ENCODE peak calls at places on chromosomes 16 and 17, in seven cellular contexts. B, H, O, J, D, N and F are unnamed samples.

GRCh38 chr16:22358000-22358399 is 16.4 kb downstream of the CDR2 start:
- DNase-seq in B (no peak), H (no peak), O (no peak), J (no peak), D (no peak), N (no peak), F (no peak)

GRCh38 chr17:41666708-41667279 is 21.9 kb upstream of the EIF1 start:
- DNase-seq in B (peak), H (peak), O (peak), J (peak), D (peak), N (peak), F (peak)

GRCh38 chr16:77132051-77132618 is 58.9 kb upstream of the MON1B start:
- DNase-seq in B (no peak), H (no peak), O (no peak), J (no peak), D (no peak), N (no peak), F (no peak)

GRCh38 chr17:67372751-67373150 is 4.3 kb upstream of the PITPNC1 start:
- DNase-seq in B (no peak), H (no peak), O (no peak), J (no peak), D (no peak), N (no peak), F (no peak)

GRCh38 chr16:5582529-5582928 is 484.9 kb upstream of the EEF2KMT start:
- DNase-seq in B (no peak), H (no peak), O (no peak), J (no peak), D (no peak), N (no peak), F (no peak)

GRCh38 chr17:17741346-17742023 is 60.2 kb downstream of the RAI1 start:
- DNase-seq in B (peak), H (no peak), O (no peak), J (peak), D (no peak), N (no peak), F (no peak)

GRCh38 chr17:82327289-82327688 is 6.3 kb downstream of the SECTM1 start:
- DNase-seq in B (no peak), H (no peak), O (no peak), J (no peak), D (no peak), N (no peak), F (no peak)

GRCh38 chr17:58336456-58337094 is 8.0 kb upstream of the TSPOAP1 start:
- DNase-seq in B (peak), H (peak), O (no peak), J (no peak), D (no peak), N (peak), F (no peak)

GRCh38 chr17:58136669-58137279 is 11.4 kb upstream of the OR4D1 start:
- DNase-seq in B (no peak), H (peak), O (no peak), J (no peak), D (no peak), N (no peak), F (no peak)

GRCh38 chr17:45334701-45335677 is 18.2 kb upstream of the MAP3K14 start:
- DNase-seq in B (no peak), H (no peak), O (no peak), J (no peak), D (no peak), N (peak), F (no peak)

DNA sequence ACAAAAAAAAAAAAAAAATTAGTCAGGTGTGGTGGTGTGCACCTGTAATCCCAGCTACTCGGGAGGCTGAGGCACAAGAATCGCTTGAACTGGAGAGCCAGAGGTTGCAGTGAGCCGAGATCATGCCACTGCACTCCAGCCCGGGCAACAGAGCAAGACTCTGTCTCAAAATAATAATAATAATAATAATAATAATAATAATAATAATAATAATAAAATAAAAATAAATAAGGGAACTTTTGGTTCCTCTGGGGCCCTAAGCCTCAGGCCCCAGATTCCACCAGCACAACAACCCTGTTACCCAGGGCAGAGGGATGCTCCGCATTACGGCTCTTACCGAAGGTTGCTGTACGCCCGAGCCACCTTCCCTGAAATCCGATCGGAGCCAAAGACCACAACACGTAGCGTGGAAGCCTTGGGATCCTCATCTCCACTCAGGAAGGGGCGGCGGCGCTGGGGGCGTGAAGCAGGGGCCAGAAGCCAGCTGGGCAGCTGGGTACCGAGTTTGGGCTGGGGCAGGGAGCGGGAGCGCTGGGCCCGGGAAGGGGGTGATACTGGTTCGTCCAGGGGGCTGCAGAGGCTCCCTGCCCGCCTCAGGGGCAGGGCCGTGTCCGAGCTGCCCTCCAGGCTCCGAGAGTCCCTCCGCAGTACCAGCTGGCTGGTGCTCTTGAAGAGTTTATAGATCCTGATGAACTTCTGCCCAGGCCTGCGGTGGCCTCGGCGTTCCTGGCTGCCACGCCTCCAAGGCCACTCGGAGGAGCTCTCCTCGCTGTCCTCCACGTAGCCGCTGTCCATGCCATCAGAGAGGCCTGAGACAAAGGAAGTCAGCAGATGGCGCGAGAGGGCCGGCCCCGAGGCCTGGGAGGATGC is 20.6 kb upstream of the PIK3R6 start:
- DNase-seq in B (no peak), H (peak), O (no peak), J (peak), D (no peak), N (no peak), F (no peak)
- TF ChIP-seq CTCF in B (no peak), H (peak), O (peak), J (peak), D (no peak), N (no peak), F (no peak)

GRCh38 chr17:27547301-27547683 is 83.7 kb upstream of the LGALS9 start:
- DNase-seq in B (no peak), H (no peak), O (no peak), J (no peak), D (no peak), N (no peak), F (no peak)

GRCh38 chr17:27548369-27548768 is 82.6 kb upstream of the LGALS9 start:
- DNase-seq in B (no peak), H (no peak), O (no peak), J (no peak), D (no peak), N (no peak), F (no peak)

GRCh38 chr17:27544350-27545131 is 86.4 kb upstream of the LGALS9 start:
- DNase-seq in B (no peak), H (peak), O (no peak), J (no peak), D (peak), N (no peak), F (peak)

GRCh38 chr17:27545562-27546229 is 85.3 kb upstream of the LGALS9 start:
- DNase-seq in B (peak), H (no peak), O (no peak), J (no peak), D (no peak), N (no peak), F (no peak)

GRCh38 chr17:27546624-27547300 is 84.2 kb upstream of the LGALS9 start:
- DNase-seq in B (no peak), H (no peak), O (no peak), J (no peak), D (peak), N (no peak), F (peak)
- TF ChIP-seq CTCF in B (no peak), H (no peak), O (no peak), J (no peak), D (no peak), N (no peak), F (no peak)

DNA sequence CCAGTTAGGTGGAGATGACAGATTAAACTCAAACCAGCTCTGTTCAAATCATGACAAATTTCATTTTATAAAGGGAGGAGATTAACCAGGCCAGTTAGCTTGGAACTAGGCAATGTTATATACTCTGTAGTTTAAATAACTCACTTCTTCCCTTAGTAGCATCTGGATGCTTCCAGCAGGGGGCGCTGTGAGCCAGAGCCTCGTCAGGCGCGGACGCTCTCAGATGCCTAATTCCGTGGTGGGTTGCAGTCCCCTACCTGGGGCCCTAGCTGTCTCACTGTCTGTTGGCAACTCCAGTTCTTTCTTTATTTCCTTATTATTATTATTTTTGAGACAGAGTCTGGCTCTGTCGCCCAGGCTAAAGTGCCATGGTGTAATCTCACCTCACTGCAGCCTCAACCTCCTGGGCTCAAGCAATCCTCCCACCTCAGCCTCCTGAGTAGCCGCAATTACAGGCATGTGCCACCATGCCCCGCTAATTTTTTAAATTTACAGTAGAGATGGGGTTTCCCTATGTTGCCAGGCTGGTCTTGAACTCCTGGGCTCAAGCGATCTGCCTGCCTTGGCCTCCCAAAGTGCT is 17.3 kb upstream of the WFDC1 start:
- DNase-seq in B (peak), H (peak), O (peak), J (peak), D (peak), N (peak), F (peak)
- TF ChIP-seq CTCF in B (peak), H (peak), O (peak), J (peak), D (peak), N (peak), F (peak)

GRCh38 chr16:69598045-69598444 is 32.3 kb downstream of the NFAT5 start:
- DNase-seq in B (no peak), H (no peak), O (no peak), J (no peak), D (no peak), N (no peak), F (no peak)

GRCh38 chr16:69596801-69597200 is 31.0 kb downstream of the NFAT5 start:
- DNase-seq in B (no peak), H (no peak), O (no peak), J (no peak), D (no peak), N (no peak), F (no peak)

GRCh38 chr16:69599731-69600130 is 34.0 kb downstream of the NFAT5 start:
- DNase-seq in B (no peak), H (no peak), O (no peak), J (no peak), D (no peak), N (no peak), F (no peak)

GRCh38 chr16:69593756-69594155 is 28.0 kb downstream of the NFAT5 start:
- DNase-seq in B (no peak), H (no peak), O (no peak), J (no peak), D (no peak), N (no peak), F (no peak)

DNA sequence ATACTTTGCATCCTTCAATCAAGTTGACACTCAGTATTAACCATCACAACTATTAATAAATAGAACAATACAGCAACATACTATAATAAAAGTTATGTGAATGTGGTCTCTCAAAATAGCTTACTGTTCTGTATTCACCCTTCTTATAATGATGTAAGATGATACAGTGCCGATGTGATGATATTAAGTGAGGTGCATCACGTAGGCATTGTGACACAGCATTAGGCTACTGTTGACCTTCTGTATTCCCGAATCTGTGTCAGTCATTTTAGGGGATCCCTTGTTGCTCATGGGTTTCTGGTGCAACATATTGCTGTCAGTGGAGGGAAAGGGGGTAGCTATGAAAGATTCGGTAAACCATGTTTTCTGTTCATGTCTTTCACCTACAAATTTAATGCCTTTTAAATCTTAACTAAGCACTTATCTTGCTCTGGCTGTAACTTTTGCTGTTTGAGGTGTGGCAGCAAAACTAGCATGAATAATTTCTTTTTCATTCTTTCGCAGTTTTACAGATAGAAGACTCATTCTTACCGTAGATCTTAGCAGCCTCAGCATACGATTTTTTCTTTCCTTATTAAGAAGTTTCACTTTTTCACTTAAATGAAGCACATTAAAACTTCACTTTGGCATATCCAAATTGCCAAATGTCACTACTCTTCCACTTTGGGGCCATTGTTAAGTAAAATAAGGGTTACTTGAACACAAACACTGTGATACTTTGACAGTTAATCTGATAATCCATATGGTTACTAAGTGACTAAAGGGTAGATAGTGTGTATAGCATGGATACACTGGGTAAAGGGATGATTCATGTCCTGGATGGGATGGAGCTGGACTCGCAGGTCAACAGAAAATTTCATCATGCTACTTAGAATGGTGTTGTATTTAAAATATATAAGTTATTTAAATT is 29.6 kb downstream of the NFAT5 start:
- DNase-seq in B (peak), H (peak), O (no peak), J (peak), D (no peak), N (no peak), F (no peak)
- TF ChIP-seq CTCF in B (no peak), H (no peak), O (no peak), J (no peak), D (no peak), N (no peak), F (no peak)

GRCh38 chr16:68844211-68844564 is 857 bp downstream of the TANGO6 start:
- DNase-seq in B (no peak), H (no peak), O (no peak), J (no peak), D (no peak), N (no peak), F (no peak)

GRCh38 chr16:68839831-68840230 is 3.5 kb upstream of the TANGO6 start:
- DNase-seq in B (peak), H (no peak), O (no peak), J (no peak), D (no peak), N (no peak), F (no peak)

GRCh38 chr16:68848786-68849185 is 5.5 kb downstream of the TANGO6 start:
- DNase-seq in B (no peak), H (no peak), O (no peak), J (no peak), D (no peak), N (no peak), F (no peak)

GRCh38 chr16:68843482-68844210 is at the start of gene TANGO6:
- DNase-seq in B (peak), H (peak), O (peak), J (peak), D (peak), N (peak), F (peak)
- TF ChIP-seq CTCF in B (peak), H (peak), O (peak), J (peak), D (peak), N (no peak), F (peak)

DNA sequence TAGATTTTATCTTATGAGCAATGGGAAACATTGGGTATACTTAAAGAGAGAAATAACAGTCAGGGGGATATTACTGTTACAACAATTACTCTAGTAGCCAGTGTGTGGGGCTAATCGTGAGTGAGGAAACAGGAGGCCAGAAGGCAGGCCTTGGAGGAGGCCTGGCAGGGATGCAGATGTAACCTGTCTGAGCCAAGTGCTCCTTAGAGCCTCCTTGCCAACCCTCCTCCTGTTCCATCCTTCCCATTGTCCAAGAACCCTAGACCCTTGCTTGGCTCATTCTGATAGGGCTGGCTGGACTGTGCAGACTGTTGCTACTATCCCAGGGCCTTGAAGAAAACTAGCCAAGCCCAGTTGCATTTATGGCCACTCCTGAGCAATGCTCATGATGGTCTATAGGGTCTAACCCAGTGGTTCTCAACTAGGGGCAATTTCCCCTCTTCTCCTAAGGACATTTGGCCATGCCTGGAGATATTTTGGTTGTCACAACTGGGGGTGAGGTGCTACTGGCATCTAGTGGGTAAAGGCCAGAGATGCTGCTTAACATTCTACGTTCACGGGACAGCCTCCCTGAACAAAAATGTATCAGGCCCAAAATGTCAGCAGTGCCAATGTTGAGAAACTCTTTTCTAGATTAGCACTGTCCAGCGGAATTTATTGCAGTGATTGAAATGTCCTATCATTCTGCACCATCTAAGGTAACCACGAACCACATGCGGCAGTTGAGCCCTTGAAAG is 24.4 kb upstream of the WSCD1 start:
- DNase-seq in B (no peak), H (no peak), O (no peak), J (no peak), D (no peak), N (no peak), F (no peak)
- TF ChIP-seq CTCF in B (no peak), H (no peak), O (no peak), J (no peak), D (no peak), N (no peak), F (no peak)